ENCODE peak calls at places on chromosomes 16 and 17, in eight cellular contexts. One of them, this sample, is unnamed.

GRCh38 chr16:78183886-78184553 is 84.6 kb downstream of the WWOX start:
- DNase-seq in ascending aorta: no peak
- DNase-seq in AG04450: no peak
- DNase-seq in foreskin fibroblast: no peak
- DNase-seq in tibial nerve: no peak
- DNase-seq in CD8-positive, alpha-beta T cell: no peak
- DNase-seq in neural progenitor cell: no peak
- DNase-seq in cardiac fibroblast: no peak
- DNase-seq in this sample: no peak

GRCh38 chr17:78817123-78817522 is 23.5 kb downstream of the USP36 start:
- DNase-seq in ascending aorta: no peak
- DNase-seq in neural progenitor cell: no peak
- DNase-seq in cardiac fibroblast: no peak
- DNase-seq in foreskin fibroblast: no peak
- DNase-seq in AG04450: no peak
- DNase-seq in CD8-positive, alpha-beta T cell: peak; percentile 65
- DNase-seq in tibial nerve: no peak
- DNase-seq in this sample: no peak

GRCh38 chr16:56225013-56225742 is 33.9 kb downstream of the GNAO1 start:
- DNase-seq in ascending aorta: no peak
- DNase-seq in foreskin fibroblast: no peak
- DNase-seq in cardiac fibroblast: no peak
- DNase-seq in CD8-positive, alpha-beta T cell: no peak
- DNase-seq in AG04450: no peak
- DNase-seq in tibial nerve: no peak
- DNase-seq in neural progenitor cell: no peak
- DNase-seq in this sample: no peak

GRCh38 chr16:85129846-85130706 is 17.8 kb upstream of the CIBAR2 start:
- DNase-seq in ascending aorta: peak; percentile 85
- DNase-seq in neural progenitor cell: no peak
- DNase-seq in tibial nerve: no peak
- DNase-seq in AG04450: no peak
- DNase-seq in cardiac fibroblast: peak; percentile 89
- DNase-seq in CD8-positive, alpha-beta T cell: no peak
- DNase-seq in foreskin fibroblast: no peak
- DNase-seq in this sample: no peak

GRCh38 chr16:88906535-88907105 is 40.2 kb upstream of the PABPN1L start:
- DNase-seq in tibial nerve: no peak
- DNase-seq in CD8-positive, alpha-beta T cell: no peak
- DNase-seq in neural progenitor cell: no peak
- DNase-seq in cardiac fibroblast: no peak
- DNase-seq in foreskin fibroblast: no peak
- DNase-seq in ascending aorta: no peak
- DNase-seq in AG04450: no peak
- DNase-seq in this sample: no peak

GRCh38 chr17:39738568-39738901 is 797 bp downstream of the GRB7 start:
- DNase-seq in AG04450: no peak
- DNase-seq in cardiac fibroblast: no peak
- DNase-seq in ascending aorta: no peak
- DNase-seq in CD8-positive, alpha-beta T cell: peak; percentile 43
- DNase-seq in tibial nerve: no peak
- DNase-seq in foreskin fibroblast: no peak
- DNase-seq in neural progenitor cell: peak; percentile 58
- DNase-seq in this sample: no peak

GRCh38 chr17:60535382-60536279 is 9.6 kb upstream of the APPBP2 start:
- DNase-seq in CD8-positive, alpha-beta T cell: no peak
- DNase-seq in cardiac fibroblast: peak; percentile 21
- DNase-seq in ascending aorta: no peak
- DNase-seq in tibial nerve: no peak
- DNase-seq in neural progenitor cell: no peak
- DNase-seq in AG04450: peak; percentile 91
- DNase-seq in foreskin fibroblast: peak; percentile 83
- DNase-seq in this sample: no peak

GRCh38 chr17:49997256-49997735 is 2.3 kb upstream of the DLX3 start:
- DNase-seq in foreskin fibroblast: no peak
- DNase-seq in tibial nerve: no peak
- DNase-seq in AG04450: no peak
- DNase-seq in neural progenitor cell: no peak
- DNase-seq in ascending aorta: no peak
- DNase-seq in cardiac fibroblast: no peak
- DNase-seq in CD8-positive, alpha-beta T cell: no peak
- DNase-seq in this sample: no peak

GRCh38 chr16:4947722-4948503 is 10.2 kb upstream of the SEC14L5 start:
- DNase-seq in foreskin fibroblast: no peak
- DNase-seq in CD8-positive, alpha-beta T cell: no peak
- DNase-seq in cardiac fibroblast: no peak
- DNase-seq in AG04450: no peak
- DNase-seq in ascending aorta: no peak
- DNase-seq in neural progenitor cell: peak; percentile 92
- DNase-seq in tibial nerve: no peak
- DNase-seq in this sample: peak; percentile 30

GRCh38 chr17:44004761-44005526 is 522 bp downstream of the NAGS start:
- DNase-seq in ascending aorta: no peak
- DNase-seq in cardiac fibroblast: no peak
- DNase-seq in neural progenitor cell: peak; percentile 58
- DNase-seq in CD8-positive, alpha-beta T cell: no peak
- DNase-seq in tibial nerve: no peak
- DNase-seq in AG04450: no peak
- DNase-seq in foreskin fibroblast: no peak
- DNase-seq in this sample: no peak

GRCh38 chr16:68250951-68251350 is 5.8 kb downstream of the PLA2G15 start:
- DNase-seq in CD8-positive, alpha-beta T cell: no peak
- DNase-seq in ascending aorta: no peak
- DNase-seq in cardiac fibroblast: no peak
- DNase-seq in neural progenitor cell: no peak
- DNase-seq in AG04450: no peak
- DNase-seq in foreskin fibroblast: no peak
- DNase-seq in tibial nerve: no peak
- DNase-seq in this sample: no peak

GRCh38 chr17:50511058-50511457 is 2.8 kb downstream of the MYCBPAP start:
- DNase-seq in CD8-positive, alpha-beta T cell: no peak
- DNase-seq in AG04450: no peak
- DNase-seq in tibial nerve: no peak
- DNase-seq in ascending aorta: no peak
- DNase-seq in cardiac fibroblast: no peak
- DNase-seq in neural progenitor cell: no peak
- DNase-seq in foreskin fibroblast: no peak
- DNase-seq in this sample: peak; percentile 96

GRCh38 chr17:50192116-50192872 is 9.1 kb downstream of the COL1A1 start:
- DNase-seq in neural progenitor cell: no peak
- DNase-seq in foreskin fibroblast: no peak
- DNase-seq in ascending aorta: no peak
- DNase-seq in AG04450: no peak
- DNase-seq in tibial nerve: no peak
- DNase-seq in CD8-positive, alpha-beta T cell: no peak
- DNase-seq in cardiac fibroblast: no peak
- DNase-seq in this sample: no peak

GRCh38 chr17:58377661-58378060 is 25.7 kb upstream of the SUPT4H1 start:
- DNase-seq in foreskin fibroblast: no peak
- DNase-seq in neural progenitor cell: no peak
- DNase-seq in AG04450: no peak
- DNase-seq in tibial nerve: no peak
- DNase-seq in CD8-positive, alpha-beta T cell: no peak
- DNase-seq in ascending aorta: no peak
- DNase-seq in cardiac fibroblast: no peak
- DNase-seq in this sample: no peak

GRCh38 chr17:66829386-66829864 is 5.5 kb upstream of the CACNG5 start:
- DNase-seq in ascending aorta: no peak
- DNase-seq in foreskin fibroblast: peak; percentile 49
- DNase-seq in CD8-positive, alpha-beta T cell: peak; percentile 19
- DNase-seq in neural progenitor cell: peak; percentile 87
- DNase-seq in AG04450: peak; percentile 16
- DNase-seq in cardiac fibroblast: peak; percentile 77
- DNase-seq in tibial nerve: no peak
- DNase-seq in this sample: peak; percentile 13

GRCh38 chr16:66044616-66045015 is 321.9 kb upstream of the CDH5 start:
- DNase-seq in AG04450: no peak
- DNase-seq in neural progenitor cell: no peak
- DNase-seq in tibial nerve: no peak
- DNase-seq in ascending aorta: no peak
- DNase-seq in CD8-positive, alpha-beta T cell: no peak
- DNase-seq in foreskin fibroblast: no peak
- DNase-seq in cardiac fibroblast: peak; percentile 10
- DNase-seq in this sample: no peak

DNA sequence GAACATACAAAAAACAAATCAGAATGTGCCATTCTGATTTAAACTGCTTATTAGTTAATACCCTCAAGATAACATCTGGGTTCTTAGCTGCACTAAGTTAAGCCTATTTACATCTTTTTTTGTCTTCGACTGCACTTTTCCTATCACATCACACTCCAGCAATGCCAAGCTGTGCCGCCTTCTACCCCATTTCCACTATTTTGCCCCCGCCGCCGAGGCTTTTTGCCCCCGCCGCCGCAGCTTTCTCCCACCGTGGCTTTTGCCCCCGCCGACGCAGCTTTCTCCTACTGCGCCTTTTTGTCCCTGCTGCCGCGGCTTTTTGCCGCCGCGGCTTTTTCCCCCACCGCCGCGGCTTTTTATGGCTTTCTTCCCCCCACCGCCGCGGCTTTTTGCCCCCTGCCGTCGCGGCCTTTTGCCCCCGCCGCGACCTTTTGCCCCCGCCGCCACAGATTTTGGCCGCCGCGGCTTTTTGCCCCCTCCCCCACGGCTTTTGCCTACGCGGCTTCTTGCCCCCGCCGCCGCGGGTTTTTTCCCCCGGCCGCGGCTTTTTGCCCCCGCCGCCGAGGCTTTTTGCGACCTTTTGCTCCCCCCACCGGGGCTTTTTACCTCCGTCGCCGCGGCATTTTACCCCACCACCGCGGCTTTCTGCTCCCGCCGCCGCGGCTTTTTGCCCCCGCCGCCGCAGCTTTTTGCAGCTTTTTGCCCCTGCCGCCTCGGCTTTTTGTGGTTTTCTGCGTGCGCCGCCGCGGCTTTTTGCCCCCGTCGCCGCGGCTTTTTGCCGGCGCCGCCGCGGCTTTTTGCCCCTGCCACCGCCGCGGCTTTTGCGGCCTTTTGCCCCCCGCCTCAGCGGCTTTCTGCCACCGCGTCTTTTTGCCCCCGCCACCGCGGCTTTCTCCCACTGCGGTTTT is 331.4 kb upstream of the WSB1 start:
- DNase-seq in neural progenitor cell: peak; percentile 15
- DNase-seq in ascending aorta: no peak
- DNase-seq in CD8-positive, alpha-beta T cell: no peak
- DNase-seq in cardiac fibroblast: no peak
- DNase-seq in AG04450: no peak
- DNase-seq in tibial nerve: no peak
- DNase-seq in foreskin fibroblast: no peak
- DNase-seq in this sample: no peak
- H3K4me3 ChIP-seq in neural progenitor cell: no peak overlapping the region
- H3K4me3 ChIP-seq in ascending aorta: no peak overlapping the region
- H3K4me3 ChIP-seq in CD8-positive, alpha-beta T cell: no peak overlapping the region
- H3K4me3 ChIP-seq in cardiac fibroblast: no peak overlapping the region
- H3K4me3 ChIP-seq in AG04450: no peak overlapping the region
- H3K4me3 ChIP-seq in tibial nerve: no peak overlapping the region
- H3K4me3 ChIP-seq in foreskin fibroblast: no peak overlapping the region
- H3K4me3 ChIP-seq in this sample: no peak overlapping the region

DNA sequence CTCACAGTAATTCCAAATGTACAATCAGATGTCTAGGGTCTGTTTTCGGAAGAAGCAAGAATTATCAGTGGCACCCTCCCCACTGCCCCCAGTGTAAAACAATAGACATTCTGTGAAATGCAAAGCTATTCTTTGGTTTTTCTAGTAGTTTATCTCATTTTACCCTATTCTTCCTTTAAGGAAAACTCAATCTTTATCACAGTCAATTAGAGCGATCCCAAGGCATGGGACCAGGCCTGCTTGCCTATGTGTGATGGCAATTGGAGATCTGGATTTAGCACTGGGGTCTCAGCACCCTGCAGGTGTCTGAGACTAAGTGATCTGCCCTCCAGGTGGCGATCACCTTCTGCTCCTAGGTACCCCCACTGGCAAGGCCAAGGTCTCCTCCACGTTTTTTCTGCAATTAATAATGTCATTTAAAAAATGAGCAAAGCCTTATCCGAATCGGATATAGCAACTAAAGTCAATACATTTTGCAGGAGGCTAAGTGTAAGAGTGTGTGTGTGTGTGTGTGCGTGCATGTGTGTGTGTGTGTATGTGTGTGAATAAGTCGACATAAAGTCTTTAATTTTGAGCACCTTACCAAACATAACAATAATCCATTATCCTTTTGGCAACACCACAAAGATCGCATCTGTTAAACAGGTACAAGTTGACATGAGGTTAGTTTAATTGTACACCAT is 59.7 kb downstream of the HLF start:
- DNase-seq in cardiac fibroblast: no peak
- DNase-seq in tibial nerve: no peak
- DNase-seq in CD8-positive, alpha-beta T cell: no peak
- DNase-seq in AG04450: no peak
- DNase-seq in neural progenitor cell: no peak
- DNase-seq in foreskin fibroblast: no peak
- DNase-seq in ascending aorta: no peak
- DNase-seq in this sample: no peak
- TF ChIP-seq CTCF in cardiac fibroblast: no peak
- TF ChIP-seq CTCF in tibial nerve: no peak
- TF ChIP-seq CTCF in CD8-positive, alpha-beta T cell: no peak
- TF ChIP-seq CTCF in AG04450: no peak
- TF ChIP-seq CTCF in neural progenitor cell: no peak
- TF ChIP-seq CTCF in foreskin fibroblast: no peak
- TF ChIP-seq CTCF in ascending aorta: no peak
- TF ChIP-seq CTCF in this sample: no peak

DNA sequence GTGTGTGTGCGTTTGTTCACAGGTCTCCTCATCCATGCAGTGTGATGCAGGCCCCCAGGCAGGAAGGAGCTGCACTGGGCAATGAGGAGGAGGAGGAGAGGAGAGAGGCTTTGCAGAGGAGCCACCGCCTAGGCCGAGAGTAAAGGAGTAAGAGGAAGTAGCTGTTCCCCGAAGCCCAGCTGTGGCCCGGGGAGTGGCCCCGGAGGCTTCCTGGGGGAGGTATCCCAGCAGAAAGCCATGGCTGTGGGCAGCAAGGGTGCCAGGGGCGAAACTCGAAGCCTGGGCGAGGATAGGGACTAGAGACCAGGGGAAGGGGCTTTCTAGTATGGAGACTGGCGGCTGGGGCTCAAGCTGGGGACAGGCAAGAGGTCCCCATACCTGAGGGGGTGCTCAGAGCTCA is 12.2 kb downstream of the C16orf95 start:
- DNase-seq in cardiac fibroblast: no peak
- DNase-seq in AG04450: no peak
- DNase-seq in tibial nerve: no peak
- DNase-seq in ascending aorta: no peak
- DNase-seq in CD8-positive, alpha-beta T cell: no peak
- DNase-seq in foreskin fibroblast: no peak
- DNase-seq in neural progenitor cell: no peak
- DNase-seq in this sample: no peak
- H3K4me3 ChIP-seq in cardiac fibroblast: no peak overlapping the region
- H3K4me3 ChIP-seq in AG04450: no peak overlapping the region
- H3K4me3 ChIP-seq in tibial nerve: no peak overlapping the region
- H3K4me3 ChIP-seq in ascending aorta: no peak overlapping the region
- H3K4me3 ChIP-seq in CD8-positive, alpha-beta T cell: no peak overlapping the region
- H3K4me3 ChIP-seq in foreskin fibroblast: no peak overlapping the region
- H3K4me3 ChIP-seq in neural progenitor cell: no peak overlapping the region
- H3K4me3 ChIP-seq in this sample: no peak overlapping the region

DNA sequence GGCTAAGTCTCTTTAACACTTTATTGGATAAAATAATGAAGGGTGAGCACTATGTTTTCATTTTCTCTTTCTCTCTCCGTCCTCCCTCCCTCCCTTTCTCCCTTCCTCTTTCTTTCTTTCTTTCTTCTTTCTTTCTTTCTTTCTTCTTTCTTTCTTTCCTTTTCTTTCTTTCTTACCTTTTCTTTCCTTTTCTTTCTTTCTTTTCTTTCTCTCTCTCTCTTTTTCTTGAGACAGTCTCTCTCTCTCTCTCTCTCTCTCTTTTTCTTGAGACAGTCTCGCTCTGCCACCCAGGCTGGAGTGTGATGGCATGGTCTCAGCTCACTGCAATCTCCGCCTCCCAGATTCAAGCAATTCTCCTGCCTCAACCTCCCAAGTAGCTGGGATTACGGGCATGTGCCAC is 21.5 kb upstream of the CDR2 start:
- DNase-seq in AG04450: no peak
- DNase-seq in cardiac fibroblast: no peak
- DNase-seq in neural progenitor cell: no peak
- DNase-seq in CD8-positive, alpha-beta T cell: no peak
- DNase-seq in ascending aorta: no peak
- DNase-seq in foreskin fibroblast: no peak
- DNase-seq in tibial nerve: no peak
- DNase-seq in this sample: no peak
- TF ChIP-seq CTCF in AG04450: no peak
- TF ChIP-seq CTCF in cardiac fibroblast: no peak
- TF ChIP-seq CTCF in neural progenitor cell: no peak
- TF ChIP-seq CTCF in CD8-positive, alpha-beta T cell: no peak
- TF ChIP-seq CTCF in ascending aorta: no peak
- TF ChIP-seq CTCF in foreskin fibroblast: no peak
- TF ChIP-seq CTCF in tibial nerve: no peak
- TF ChIP-seq CTCF in this sample: no peak